ENCODE peak calls at places on chromosomes 16 and 17, in six cellular contexts. Z, U, Y, E, V and L are unnamed samples.
A peak's percentile ranks its signal among the peaks of the same experiment; 100 is the strongest.

GRCh38 chr17:58335061-58335731 is 6.6 kb upstream of the TSPOAP1 start:
- DNase-seq in Z (no peak), U (peak; percentile 40), Y (peak; percentile 58), E (no peak), V (no peak), L (no peak)

GRCh38 chr16:22325598-22326368 is 28.6 kb downstream of the POLR3E start:
- DNase-seq in Z (no peak), U (no peak), Y (no peak), E (no peak), V (no peak), L (no peak)

GRCh38 chr16:50644730-50645129 is 36.4 kb downstream of the SNX20 start:
- DNase-seq in Z (peak; percentile 23), U (peak; percentile 48), Y (no peak), E (no peak), V (no peak), L (no peak)

GRCh38 chr17:6303664-6304063 is 131.3 kb downstream of the AIPL1 start:
- DNase-seq in Z (peak; percentile 34), U (no peak), Y (no peak), E (no peak), V (no peak), L (no peak)

GRCh38 chr16:77191259-77191969 is 424 bp downstream of the MON1B start:
- DNase-seq in Z (no peak), U (no peak), Y (no peak), E (no peak), V (no peak), L (no peak)

GRCh38 chr16:69478685-69479084 is 54.3 kb downstream of the CYB5B start:
- DNase-seq in Z (no peak), U (no peak), Y (no peak), E (no peak), V (no peak), L (no peak)

GRCh38 chr17:6506679-6507231 is 49.6 kb downstream of the PITPNM3 start:
- DNase-seq in Z (peak; percentile 79), U (no peak), Y (no peak), E (no peak), V (no peak), L (peak; percentile 65)

GRCh38 chr16:13038591-13038990 is 137.2 kb downstream of the SHISA9 start:
- DNase-seq in Z (peak; percentile 11), U (no peak), Y (no peak), E (no peak), V (no peak), L (no peak)

GRCh38 chr17:40069751-40070643 is 7.2 kb downstream of the THRA start:
- DNase-seq in Z (peak; percentile 24), U (peak; percentile 74), Y (no peak), E (peak; percentile 46), V (peak; percentile 61), L (peak; percentile 81)

GRCh38 chr16:66576306-66576705 is 3.0 kb upstream of the CMTM2 start:
- DNase-seq in Z (no peak), U (no peak), Y (no peak), E (no peak), V (no peak), L (no peak)

GRCh38 chr16:66585477-66586239 is 6.4 kb downstream of the CMTM2 start:
- DNase-seq in Z (no peak), U (no peak), Y (no peak), E (no peak), V (no peak), L (no peak)

GRCh38 chr16:66578596-66579531 is at the start of gene CMTM2:
- DNase-seq in Z (no peak), U (peak; percentile 15), Y (no peak), E (no peak), V (no peak), L (no peak)

GRCh38 chr16:66581246-66581952 is 2.1 kb downstream of the CMTM2 start:
- DNase-seq in Z (peak; percentile 12), U (no peak), Y (no peak), E (peak; percentile 44), V (no peak), L (no peak)

DNA sequence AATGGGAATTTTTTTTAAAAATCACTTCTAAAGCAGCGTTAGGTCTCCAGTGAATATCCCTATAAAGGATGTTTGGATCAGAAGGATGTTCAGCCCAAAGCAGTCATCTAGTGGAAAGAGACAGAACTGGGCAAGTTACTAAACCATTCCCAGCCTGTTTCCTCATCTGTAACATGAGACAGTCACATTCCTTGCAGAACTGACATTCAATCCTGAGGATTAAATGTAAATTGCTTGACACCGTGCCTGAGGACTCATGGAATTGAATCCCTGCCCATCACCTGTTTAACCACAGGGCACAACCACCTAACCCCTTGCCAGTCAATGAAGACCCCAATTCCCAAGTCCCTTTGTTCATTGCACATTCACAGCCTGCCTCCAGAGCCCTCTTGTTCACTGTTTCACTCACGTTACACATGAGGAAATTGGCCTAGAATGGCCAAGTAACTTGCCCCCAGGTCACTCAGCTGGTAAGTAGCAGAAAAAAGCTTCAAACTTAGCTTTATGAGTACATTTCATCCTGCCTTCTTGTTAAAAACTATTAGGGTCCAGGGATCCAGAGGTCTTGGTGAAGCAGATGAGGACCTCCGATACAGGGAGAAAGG is 1.4 kb downstream of the CMTM2 start:
- DNase-seq in Z (peak; percentile 64), U (no peak), Y (no peak), E (peak; percentile 87), V (no peak), L (no peak)
- TF ChIP-seq CTCF in Z (peak; percentile 35), U (no peak), Y (no peak), E (peak; percentile 47), V (no peak), L (no peak)

DNA sequence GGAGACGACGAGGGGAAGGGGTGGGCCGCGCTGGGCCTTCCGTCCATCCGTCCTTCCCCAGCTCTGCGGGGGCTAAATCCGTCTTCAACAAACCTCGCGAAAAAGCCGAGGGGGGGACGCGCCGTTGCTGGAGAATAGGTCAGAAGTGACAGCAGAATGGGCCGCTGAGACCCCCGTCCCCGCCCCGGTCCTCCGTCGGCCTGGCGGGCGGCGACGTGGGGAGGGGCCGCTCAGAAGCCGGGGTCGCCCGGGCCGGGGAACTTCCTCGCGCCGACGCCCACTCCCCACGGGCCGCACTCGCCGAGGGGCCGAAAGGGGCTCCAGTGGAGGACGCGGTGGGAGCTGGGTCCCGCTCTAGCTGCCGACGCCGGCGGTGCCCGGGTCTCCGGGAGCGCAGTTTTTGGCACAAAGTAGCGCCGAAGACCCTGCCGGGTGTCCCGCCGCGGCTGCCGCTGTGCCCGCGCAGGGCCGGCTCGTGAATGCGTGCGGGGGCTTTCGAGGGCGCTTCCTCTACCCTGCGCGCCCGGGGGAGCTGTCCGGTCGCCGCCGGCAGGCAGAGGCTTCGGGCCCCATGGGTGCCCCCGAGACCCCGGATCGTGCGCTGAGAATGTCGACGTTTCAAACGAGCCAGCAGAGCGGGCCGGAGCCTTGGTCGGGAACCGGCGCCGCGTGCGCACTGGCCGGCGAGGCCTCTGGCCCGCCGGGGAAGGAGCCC is 46.4 kb upstream of the SLC38A10 start:
- DNase-seq in Z (no peak), U (no peak), Y (no peak), E (no peak), V (no peak), L (no peak)
- H3K4me3 ChIP-seq in Z (peak overlapping the region; percentile 95), U (no peak overlapping the region), Y (peak overlapping the region; percentile 86), E (peak overlapping the region; percentile 98), V (peak overlapping the region; percentile 26), L (peak overlapping the region; percentile 89)

DNA sequence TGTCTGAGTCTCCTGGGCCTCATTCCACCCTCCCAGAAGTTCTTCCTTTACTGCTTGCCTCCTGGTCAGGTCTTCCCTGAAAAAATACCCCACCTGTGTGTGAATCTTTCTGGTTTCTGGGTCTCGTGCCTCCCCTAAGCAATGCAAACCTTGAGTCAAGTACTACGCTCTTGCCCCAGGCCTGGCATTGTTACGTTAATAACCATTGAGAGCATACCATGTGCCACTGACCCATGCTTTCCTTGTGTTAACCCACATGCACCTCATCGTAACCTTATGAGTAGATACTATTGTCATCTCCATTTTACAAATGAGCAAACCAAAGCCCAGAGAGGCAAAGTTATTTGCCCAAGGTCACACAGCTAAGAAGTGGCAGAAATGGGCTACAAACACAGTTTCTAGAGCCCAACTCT is 25.4 kb upstream of the TOB1 start:
- DNase-seq in Z (no peak), U (no peak), Y (peak; percentile 24), E (no peak), V (no peak), L (peak; percentile 24)
- H3K27ac ChIP-seq in Z (peak overlapping the region; percentile 98), U (no peak overlapping the region), Y (peak overlapping the region; percentile 83), E (no peak overlapping the region), V (peak overlapping the region; percentile 85), L (no peak overlapping the region)

GRCh38 chr17:14297161-14297851 is 3.6 kb upstream of the HS3ST3B1 start:
- DNase-seq in Z (peak; percentile 42), U (peak; percentile 32), Y (peak; percentile 62), E (no peak), V (peak; percentile 41), L (no peak)
- TF ChIP-seq CTCF in Z (peak; percentile 35), U (no peak), Y (peak; percentile 15), E (peak; percentile 43), V (no peak), L (no peak)

GRCh38 chr17:48174833-48175232 is 67.3 kb downstream of the SNX11 start:
- DNase-seq in Z (no peak), U (no peak), Y (no peak), E (no peak), V (no peak), L (no peak)
- H3K4me3 ChIP-seq in Z (no peak overlapping the region), U (no peak overlapping the region), Y (no peak overlapping the region), E (no peak overlapping the region), V (no peak overlapping the region), L (no peak overlapping the region)